ENCODE peak calls at places on chromosomes 3 and 15, in six cellular contexts. C is neuronal stem cell; A is A172; V is stimulated activated CD4-positive, alpha-beta T cell treated with anti-CD3 and anti-CD28 coated beads, Interleukin-2, amount 100 ng/mL, for 24 hours; U is memory B cell; O is NCI-H1417. D is an unnamed sample.

GRCh38 chr3:195007151-195007550 is 263.8 kb downstream of the XXYLT1 start:
- DNase-seq in V (no peak), U (no peak), O (no peak), A (no peak), C (no peak), D (no peak)

GRCh38 chr3:44468572-44469520 is 8.6 kb downstream of the ZNF445 start:
- DNase-seq in V (peak), C (no peak), U (no peak), A (peak), O (no peak), D (no peak)

GRCh38 chr15:68524753-68525584 is 53.8 kb upstream of the CORO2B start:
- DNase-seq in C (no peak), O (no peak), A (peak), V (no peak), U (no peak), D (no peak)

GRCh38 chr15:58398053-58398452 is 33.7 kb upstream of the LIPC start:
- DNase-seq in O (no peak), V (no peak), C (no peak), A (no peak), U (no peak), D (no peak)

GRCh38 chr3:146513386-146514051 is 30.9 kb downstream of the PLSCR1 start:
- DNase-seq in C (no peak), A (peak), U (no peak), O (no peak), V (no peak), D (no peak)

GRCh38 chr3:142886938-142887337 is 1.9 kb downstream of the PCOLCE2 start:
- DNase-seq in U (no peak), C (no peak), A (peak), V (no peak), O (no peak), D (no peak)

GRCh38 chr3:10417849-10418248 is 87.5 kb downstream of the ATP2B2 start:
- DNase-seq in V (no peak), C (no peak), U (no peak), O (no peak), A (peak), D (no peak)

GRCh38 chr15:96246057-96246456 is 84.4 kb upstream of the NR2F2 start:
- DNase-seq in O (no peak), A (no peak), U (no peak), C (no peak), V (no peak), D (no peak)

GRCh38 chr15:42826251-42826890 is 89.4 kb upstream of the CDAN1 start:
- DNase-seq in V (no peak), C (no peak), O (no peak), A (no peak), U (no peak), D (no peak)

GRCh38 chr3:118760611-118761606 is 273.7 kb downstream of the IGSF11 start:
- DNase-seq in A (no peak), U (no peak), C (no peak), O (peak), V (no peak), D (no peak)

GRCh38 chr3:15229262-15229661 is 23.2 kb downstream of the CAPN7 start:
- DNase-seq in V (no peak), C (no peak), U (no peak), A (no peak), O (no peak), D (no peak)

GRCh38 chr3:195508185-195508584 is 34.9 kb downstream of the PPP1R2 start:
- DNase-seq in U (no peak), O (no peak), C (no peak), A (no peak), V (no peak), D (no peak)

GRCh38 chr3:113269661-113270060 is 58.3 kb downstream of the BOC start:
- DNase-seq in O (no peak), C (no peak), U (no peak), V (no peak), A (no peak), D (no peak)

GRCh38 chr3:150341893-150342292 is 66.2 kb upstream of the TSC22D2 start:
- DNase-seq in O (no peak), A (no peak), V (no peak), U (no peak), C (no peak), D (no peak)

GRCh38 chr15:74332611-74333010 is 34.8 kb downstream of the CYP11A1 start:
- DNase-seq in A (no peak), O (no peak), C (no peak), V (no peak), U (no peak), D (no peak)

GRCh38 chr15:69548771-69549170 is 96.2 kb downstream of the RPLP1 start:
- DNase-seq in O (no peak), C (no peak), A (no peak), V (no peak), U (no peak), D (no peak)

GRCh38 chr3:11555211-11555782 is 88.4 kb downstream of the VGLL4 start:
- DNase-seq in O (no peak), V (no peak), C (no peak), A (no peak), U (no peak), D (no peak)

GRCh38 chr3:185400866-185401265 is 37.9 kb downstream of the MAP3K13 start:
- DNase-seq in O (no peak), C (no peak), U (no peak), V (no peak), A (no peak), D (no peak)

GRCh38 chr3:111547645-111548044 is 5.6 kb downstream of the CD96 start:
- DNase-seq in V (peak), O (no peak), A (no peak), U (no peak), C (no peak), D (no peak)

GRCh38 chr15:26967719-26968269 is 3.2 kb upstream of the GABRG3 start:
- DNase-seq in V (no peak), A (no peak), C (peak), U (no peak), O (no peak), D (no peak)

GRCh38 chr3:123728014-123728413 is 143.2 kb upstream of the HACD2 start:
- DNase-seq in O (no peak), C (no peak), A (no peak), U (no peak), V (no peak), D (no peak)

GRCh38 chr15:55389276-55389631 is 18.9 kb downstream of the CCPG1 start:
- DNase-seq in U (no peak), A (no peak), V (no peak), C (no peak), O (no peak), D (no peak)

GRCh38 chr15:93333826-93334225 is 244.8 kb upstream of the RGMA start:
- DNase-seq in U (no peak), O (no peak), V (no peak), C (no peak), A (no peak), D (no peak)

GRCh38 chr3:186946756-186947375 is 16.5 kb downstream of the ST6GAL1 start:
- DNase-seq in V (no peak), O (peak), A (no peak), U (no peak), C (no peak), D (no peak)

GRCh38 chr3:87793322-87793877 is 265.4 kb downstream of the CGGBP1 start:
- DNase-seq in O (no peak), U (no peak), A (no peak), V (peak), C (no peak), D (no peak)

GRCh38 chr3:67646586-67647234 is 7.7 kb downstream of the SUCLG2 start:
- DNase-seq in U (no peak), V (no peak), C (no peak), O (no peak), A (peak), D (no peak)

GRCh38 chr15:101613130-101614000 is 38.8 kb downstream of the TM2D3 start:
- DNase-seq in O (peak), U (no peak), C (no peak), A (no peak), V (no peak), D (peak)

GRCh38 chr15:68829068-68829467 is 8.4 kb upstream of the ANP32A start:
- DNase-seq in C (no peak), V (no peak), O (no peak), U (no peak), A (no peak), D (no peak)

GRCh38 chr3:51385621-51386091 is 565 bp downstream of the MANF start:
- DNase-seq in O (peak), A (no peak), U (no peak), C (no peak), V (no peak), D (no peak)

GRCh38 chr3:155285936-155286335 is 7.5 kb downstream of the STRIT1 start:
- DNase-seq in V (no peak), C (no peak), A (no peak), U (no peak), O (no peak), D (no peak)

GRCh38 chr3:190301591-190301990 is 20.7 kb downstream of the CLDN1 start:
- DNase-seq in C (no peak), V (no peak), O (no peak), A (no peak), U (no peak), D (no peak)

GRCh38 chr3:15796331-15796730 is 1.4 kb downstream of the ANKRD28 start:
- DNase-seq in U (no peak), O (no peak), C (no peak), V (no peak), A (no peak), D (no peak)

D was measured in SHP77 treated with DMSO at 0.1 percent for 48 hours.